ENCODE peak calls at places on chromosomes 2 and 18, in eight cellular contexts. L is stimulated activated CD4-positive, alpha-beta T cell treated with anti-CD3 and anti-CD28 coated beads, TNF-alpha, amount 100 ng/mL, for 4 hours; C is activated T-helper 1 cell treated with anti-CD3 and anti-CD28 coated beads, Interleukin-2, amount 50 U/mL, for 16 hours; B is NCI-H1694 treated with DMSO at 0.1 percent for 48 hours; U is GF-D8; G is GM19239; Q is stimulated activated CD8-positive, alpha-beta memory T cell treated with anti-CD3 and anti-CD28 coated beads, Interleukin-4, amount 100 ng/mL, for 4 hours; Y is NCI-H2107. D is an unnamed sample.

GRCh38 chr2:217688494-217688893 is 314.3 kb downstream of the TNS1 start:
- DNase-seq in L (no peak), C (no peak), B (no peak), U (no peak), G (no peak), Q (no peak), Y (no peak), D (peak)

GRCh38 chr2:201909961-201910361 is 103.6 kb downstream of the CDK15 start:
- DNase-seq in L (no peak), C (no peak), B (no peak), U (no peak), G (peak), Q (no peak), Y (no peak), D (peak)

GRCh38 chr2:62229082-62229620 is 33.2 kb downstream of the B3GNT2 start:
- DNase-seq in L (no peak), C (no peak), B (no peak), U (no peak), G (no peak), Q (no peak), Y (no peak), D (peak)

GRCh38 chr18:12443631-12444030 is 35.9 kb downstream of the PRELID3A start:
- DNase-seq in L (no peak), C (no peak), B (no peak), U (no peak), G (no peak), Q (no peak), Y (no peak), D (no peak)

GRCh38 chr2:149329470-149330126 is 789 bp upstream of the LYPD6 start:
- DNase-seq in L (no peak), C (no peak), B (peak), U (no peak), G (no peak), Q (no peak), Y (peak), D (peak)

GRCh38 chr2:208406474-208407451 is at the start of gene PTH2R:
- DNase-seq in L (no peak), C (no peak), B (no peak), U (no peak), G (no peak), Q (no peak), Y (peak), D (peak)

GRCh38 chr2:175154670-175155082 is 13.3 kb downstream of the ATF2 start:
- DNase-seq in L (no peak), C (no peak), B (no peak), U (no peak), G (no peak), Q (no peak), Y (no peak), D (peak)

GRCh38 chr2:232457121-232458011 is 1.4 kb downstream of the ALPI start:
- DNase-seq in L (no peak), C (no peak), B (no peak), U (no peak), G (no peak), Q (no peak), Y (no peak), D (no peak)

GRCh38 chr2:164722604-164723338 is 101.5 kb upstream of the GRB14 start:
- DNase-seq in L (no peak), C (no peak), B (no peak), U (no peak), G (no peak), Q (no peak), Y (no peak), D (no peak)

GRCh38 chr2:88067189-88067588 is 436 bp upstream of the SMYD1 start:
- DNase-seq in L (no peak), C (no peak), B (no peak), U (no peak), G (no peak), Q (no peak), Y (no peak), D (no peak)

GRCh38 chr2:154771664-154772284 is 73.3 kb downstream of the KCNJ3 start:
- DNase-seq in L (no peak), C (no peak), B (no peak), U (no peak), G (no peak), Q (no peak), Y (no peak), D (no peak)

GRCh38 chr2:236665572-236666118 is 96.0 kb downstream of the ACKR3 start:
- DNase-seq in L (no peak), C (no peak), B (no peak), U (no peak), G (no peak), Q (no peak), Y (no peak), D (no peak)

GRCh38 chr2:206125914-206126313 is 33.3 kb downstream of the NDUFS1 start:
- DNase-seq in L (no peak), C (no peak), B (no peak), U (no peak), G (no peak), Q (no peak), Y (no peak), D (peak)

GRCh38 chr2:171554991-171555615 is 32.8 kb downstream of the CYBRD1 start:
- DNase-seq in L (no peak), C (no peak), B (no peak), U (no peak), G (no peak), Q (no peak), Y (no peak), D (no peak)

GRCh38 chr2:232798156-232798555 is 21.8 kb upstream of the KCNJ13 start:
- DNase-seq in L (no peak), C (no peak), B (no peak), U (no peak), G (no peak), Q (no peak), Y (no peak), D (no peak)

GRCh38 chr2:118763797-118764196 is 83.7 kb downstream of the EN1 start:
- DNase-seq in L (no peak), C (no peak), B (no peak), U (no peak), G (no peak), Q (no peak), Y (no peak), D (no peak)

GRCh38 chr2:176508984-176509383 is 239.7 kb downstream of the MTX2 start:
- DNase-seq in L (no peak), C (no peak), B (no peak), U (no peak), G (no peak), Q (no peak), Y (no peak), D (no peak)